ENCODE peak calls at places on chromosomes 13 and 19, in four cellular contexts. One of them, this sample, is unnamed.

GRCh38 chr19:3176715-3177501 is 1.7 kb upstream of the S1PR4 start:
- DNase-seq in K562: peak
- DNase-seq in HEK293T: no peak
- DNase-seq in HepG2: no peak
- DNase-seq in this sample: no peak

GRCh38 chr19:46839752-46840151 is 10.9 kb downstream of the AP2S1 start:
- DNase-seq in HepG2: no peak
- DNase-seq in K562: no peak
- DNase-seq in HEK293T: no peak
- DNase-seq in this sample: no peak

GRCh38 chr13:61029064-61029463 is 386.6 kb downstream of the PCDH20 start:
- DNase-seq in HepG2: no peak
- DNase-seq in HEK293T: peak
- DNase-seq in K562: no peak
- DNase-seq in this sample: peak

GRCh38 chr19:15218501-15218900 is 13.7 kb downstream of the EPHX3 start:
- DNase-seq in K562: no peak
- DNase-seq in HepG2: no peak
- DNase-seq in HEK293T: no peak
- DNase-seq in this sample: no peak

GRCh38 chr19:55391702-55392615 is 6.2 kb downstream of the RPL28 start:
- DNase-seq in HepG2: no peak
- DNase-seq in K562: no peak
- DNase-seq in HEK293T: no peak
- DNase-seq in this sample: no peak

GRCh38 chr19:3942790-3943409 is 10.0 kb downstream of the NMRK2 start:
- DNase-seq in K562: no peak
- DNase-seq in HepG2: no peak
- DNase-seq in HEK293T: no peak
- DNase-seq in this sample: no peak

GRCh38 chr13:97974773-97975172 is 21.3 kb downstream of the IPO5 start:
- DNase-seq in HepG2: no peak
- DNase-seq in K562: no peak
- DNase-seq in HEK293T: no peak
- DNase-seq in this sample: no peak

GRCh38 chr19:16078311-16078758 is 2.0 kb downstream of the TPM4 start:
- DNase-seq in HepG2: no peak
- DNase-seq in K562: no peak
- DNase-seq in HEK293T: no peak
- DNase-seq in this sample: no peak

GRCh38 chr13:22839554-22840286 is 341.1 kb upstream of the SGCG start:
- DNase-seq in K562: peak
- DNase-seq in HepG2: no peak
- DNase-seq in HEK293T: no peak
- DNase-seq in this sample: no peak

GRCh38 chr13:29490561-29490960 is 104.9 kb downstream of the SLC7A1 start:
- DNase-seq in K562: no peak
- DNase-seq in HepG2: no peak
- DNase-seq in HEK293T: no peak
- DNase-seq in this sample: no peak

GRCh38 chr19:3607398-3608078 is 863 bp upstream of the TBXA2R start:
- DNase-seq in HEK293T: no peak
- DNase-seq in HepG2: no peak
- DNase-seq in K562: peak
- DNase-seq in this sample: peak

GRCh38 chr19:33392341-33393285 is 19.1 kb downstream of the CEBPG start:
- DNase-seq in K562: no peak
- DNase-seq in HepG2: peak
- DNase-seq in HEK293T: no peak
- DNase-seq in this sample: peak

GRCh38 chr19:55152017-55152416 is 3.0 kb upstream of the TNNT1 start:
- DNase-seq in K562: peak
- DNase-seq in HepG2: no peak
- DNase-seq in HEK293T: no peak
- DNase-seq in this sample: no peak

GRCh38 chr19:46745521-46746280 is at the start of gene FKRP:
- DNase-seq in HepG2: no peak
- DNase-seq in K562: peak
- DNase-seq in HEK293T: peak
- DNase-seq in this sample: peak

GRCh38 chr19:9057505-9058258 is 29.2 kb upstream of the OR1M1 start:
- DNase-seq in HEK293T: no peak
- DNase-seq in HepG2: no peak
- DNase-seq in K562: no peak
- DNase-seq in this sample: no peak
- TF ChIP-seq ELF4 in HEK293T: no peak
- TF ChIP-seq ELF4 in HepG2: no peak
- TF ChIP-seq ELF4 in K562: no peak
- TF ChIP-seq ELF4 in this sample: no peak

DNA sequence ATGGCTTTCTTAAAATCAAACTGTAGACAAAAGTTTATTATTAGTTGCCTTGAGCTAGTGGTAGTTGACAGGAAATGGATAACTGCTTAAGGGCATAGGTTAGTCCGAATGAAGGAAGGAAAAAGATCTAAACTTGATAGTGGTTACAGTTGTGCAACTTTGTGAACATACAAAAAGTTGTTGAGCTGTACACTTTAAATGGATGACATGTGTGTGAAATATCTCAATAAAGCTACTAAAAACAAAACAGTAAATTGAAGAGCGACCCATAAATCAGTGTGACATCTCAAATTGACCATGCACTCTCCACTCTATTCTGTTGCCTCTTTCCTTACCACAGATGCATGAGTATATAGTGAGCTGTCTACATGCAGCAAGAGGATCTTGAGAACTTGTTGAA is 1757.8 kb downstream of the PCDH9 start:
- DNase-seq in HEK293T: peak
- DNase-seq in HepG2: no peak
- DNase-seq in K562: no peak
- DNase-seq in this sample: no peak
- TF ChIP-seq ELF4 in HEK293T: no peak
- TF ChIP-seq ELF4 in HepG2: no peak
- TF ChIP-seq ELF4 in K562: no peak
- TF ChIP-seq ELF4 in this sample: no peak

DNA sequence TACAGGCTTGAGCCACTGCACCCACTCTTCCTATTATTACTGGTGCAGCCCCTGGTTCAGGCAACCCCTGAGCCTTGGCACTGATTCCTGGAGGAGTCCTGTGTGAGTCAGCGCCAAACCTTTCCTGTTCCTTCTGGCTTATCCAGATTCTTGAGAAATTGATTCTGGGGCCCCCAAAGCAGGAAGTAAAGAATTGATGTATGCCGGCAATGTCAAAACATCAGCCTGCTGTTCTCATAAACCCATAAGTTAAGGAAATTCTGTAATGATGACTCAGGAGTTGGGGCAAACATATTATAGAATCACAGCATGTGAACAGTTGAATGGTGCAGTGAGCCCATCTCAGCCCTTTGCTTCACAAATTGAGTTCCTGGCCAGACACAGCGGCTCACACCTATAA is 1.4 kb upstream of the OR7G3 start:
- DNase-seq in K562: no peak
- DNase-seq in HEK293T: no peak
- DNase-seq in HepG2: no peak
- DNase-seq in this sample: no peak
- TF ChIP-seq ELF4 in K562: no peak
- TF ChIP-seq ELF4 in HEK293T: no peak
- TF ChIP-seq ELF4 in HepG2: no peak
- TF ChIP-seq ELF4 in this sample: no peak

GRCh38 chr13:24112791-24113190 is 47.7 kb upstream of the SPATA13 start:
- DNase-seq in K562: no peak
- DNase-seq in HEK293T: no peak
- DNase-seq in HepG2: no peak
- DNase-seq in this sample: no peak
- TF ChIP-seq ELF4 in K562: no peak
- TF ChIP-seq ELF4 in HEK293T: no peak
- TF ChIP-seq ELF4 in HepG2: no peak
- TF ChIP-seq ELF4 in this sample: no peak

GRCh38 chr13:28314879-28315278 is 176.5 kb downstream of the PAN3 start:
- DNase-seq in HepG2: peak
- DNase-seq in K562: no peak
- DNase-seq in HEK293T: no peak
- DNase-seq in this sample: no peak
- TF ChIP-seq ELF4 in HepG2: no peak
- TF ChIP-seq ELF4 in K562: no peak
- TF ChIP-seq ELF4 in HEK293T: no peak
- TF ChIP-seq ELF4 in this sample: no peak

GRCh38 chr19:6127716-6128335 is 7.6 kb upstream of the ACSBG2 start:
- DNase-seq in K562: no peak
- DNase-seq in HepG2: no peak
- DNase-seq in HEK293T: no peak
- DNase-seq in this sample: no peak

GRCh38 chr19:6125571-6125989 is 9.9 kb upstream of the ACSBG2 start:
- DNase-seq in K562: peak
- DNase-seq in HEK293T: peak
- DNase-seq in HepG2: peak
- DNase-seq in this sample: peak

DNA sequence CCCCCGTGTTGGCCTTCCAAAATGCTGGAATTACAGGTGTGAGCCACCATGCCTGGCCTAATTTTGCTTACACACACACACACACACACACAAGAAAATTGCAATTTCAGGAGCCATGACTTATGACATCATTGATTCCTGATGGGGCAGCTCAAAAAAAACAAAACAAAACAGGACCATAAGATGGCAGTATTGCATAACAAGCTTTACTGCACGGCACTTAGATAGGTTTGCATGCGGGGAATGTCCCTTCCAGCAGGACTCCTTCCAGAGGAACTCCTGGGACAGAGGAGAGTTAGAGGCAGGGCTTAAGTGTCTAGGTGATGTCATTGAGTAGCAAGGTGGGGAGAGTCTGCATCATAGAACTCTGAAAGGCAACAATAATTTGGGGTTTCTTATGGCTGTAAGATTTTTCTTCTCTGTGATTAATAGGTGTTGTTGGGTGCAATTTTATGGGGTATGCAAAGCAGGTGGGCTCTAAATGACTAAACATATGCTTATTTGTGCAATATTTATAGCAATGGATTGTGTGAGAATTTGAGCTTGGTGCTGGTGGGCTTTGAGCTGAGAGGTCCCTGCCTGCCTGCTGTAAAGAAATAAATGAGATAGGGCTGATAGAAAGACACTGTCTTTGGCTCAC is 9.0 kb upstream of the ACSBG2 start:
- DNase-seq in K562: peak
- DNase-seq in HEK293T: peak
- DNase-seq in HepG2: peak
- DNase-seq in this sample: no peak
- TF ChIP-seq ELF4 in K562: no peak
- TF ChIP-seq ELF4 in HEK293T: no peak
- TF ChIP-seq ELF4 in HepG2: no peak
- TF ChIP-seq ELF4 in this sample: no peak

GRCh38 chr19:50327461-50328256 is 1.5 kb downstream of the KCNC3 start:
- DNase-seq in HepG2: no peak
- DNase-seq in K562: no peak
- DNase-seq in HEK293T: no peak
- DNase-seq in this sample: no peak

GRCh38 chr19:50329146-50329925 is at the start of gene KCNC3:
- DNase-seq in K562: peak
- DNase-seq in HEK293T: peak
- DNase-seq in HepG2: peak
- DNase-seq in this sample: peak

GRCh38 chr19:50327013-50327412 is 2.2 kb downstream of the KCNC3 start:
- DNase-seq in HepG2: no peak
- DNase-seq in HEK293T: no peak
- DNase-seq in K562: no peak
- DNase-seq in this sample: no peak

GRCh38 chr19:50330365-50331078 is 1.3 kb upstream of the KCNC3 start:
- DNase-seq in HEK293T: peak
- DNase-seq in HepG2: peak
- DNase-seq in K562: peak
- DNase-seq in this sample: peak

DNA sequence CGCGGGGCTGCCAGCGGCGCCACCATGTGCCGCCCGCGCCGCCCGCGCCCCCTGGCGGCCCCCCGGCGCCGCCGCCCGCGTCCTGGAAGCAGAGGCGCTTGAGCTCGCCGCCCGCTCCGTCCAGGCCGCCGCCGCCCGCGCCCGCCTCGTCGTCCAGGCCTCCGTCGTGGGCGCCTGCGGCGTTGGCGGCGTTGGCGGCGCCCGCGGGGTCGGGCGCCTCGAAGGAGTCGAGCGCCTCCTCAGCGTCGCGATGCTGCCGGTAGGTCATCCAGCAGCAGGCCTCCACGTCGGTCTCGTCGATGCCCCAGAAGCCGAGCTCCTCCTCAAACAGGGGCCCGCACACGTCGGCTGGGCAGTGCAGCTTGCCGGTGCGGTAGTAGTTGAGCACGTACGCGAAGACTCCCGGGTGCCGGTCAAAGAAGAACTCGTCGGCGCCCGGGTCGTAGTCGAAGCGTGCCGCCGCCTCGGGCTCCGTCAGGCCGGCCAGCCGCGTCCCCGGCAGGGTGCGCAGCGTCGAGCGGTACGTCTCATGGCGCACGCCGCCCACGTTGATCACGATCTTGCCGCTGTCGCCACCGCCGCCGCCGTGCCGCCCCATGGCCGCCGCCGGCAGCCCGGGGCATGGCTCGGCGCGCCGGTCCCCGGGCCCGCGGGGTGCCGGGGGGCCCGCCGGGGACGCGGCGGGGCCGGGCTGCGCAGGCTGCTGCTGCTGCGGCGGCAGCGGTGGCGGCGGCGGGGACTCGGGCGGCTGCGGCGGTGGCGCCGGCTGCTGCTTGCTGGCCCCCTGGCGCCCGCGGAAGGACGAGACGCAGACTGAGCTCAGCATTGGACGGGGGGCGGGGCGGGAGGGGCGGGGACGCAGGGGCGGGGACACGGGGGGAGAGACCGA is 676 bp downstream of the KCNC3 start:
- DNase-seq in HepG2: no peak
- DNase-seq in HEK293T: no peak
- DNase-seq in K562: peak
- DNase-seq in this sample: peak
- TF ChIP-seq ELF4 in HepG2: no peak
- TF ChIP-seq ELF4 in HEK293T: no peak
- TF ChIP-seq ELF4 in K562: no peak
- TF ChIP-seq ELF4 in this sample: no peak

GRCh38 chr13:52447354-52447753 is 3.1 kb downstream of the VPS36 start:
- DNase-seq in HepG2: no peak
- DNase-seq in K562: no peak
- DNase-seq in HEK293T: no peak
- DNase-seq in this sample: no peak
- TF ChIP-seq ELF4 in HepG2: no peak
- TF ChIP-seq ELF4 in K562: no peak
- TF ChIP-seq ELF4 in HEK293T: no peak
- TF ChIP-seq ELF4 in this sample: no peak

GRCh38 chr19:57830071-57830602 is at the start of gene ZNF587B:
- DNase-seq in K562: peak
- DNase-seq in HepG2: peak
- DNase-seq in HEK293T: peak
- DNase-seq in this sample: peak

GRCh38 chr19:57825501-57825900 is 4.6 kb upstream of the ZNF587B start:
- DNase-seq in HepG2: no peak
- DNase-seq in HEK293T: no peak
- DNase-seq in K562: no peak
- DNase-seq in this sample: no peak

GRCh38 chr19:57829316-57829715 is 783 bp upstream of the ZNF587B start:
- DNase-seq in K562: no peak
- DNase-seq in HEK293T: no peak
- DNase-seq in HepG2: peak
- DNase-seq in this sample: no peak
- TF ChIP-seq ELF4 in K562: no peak
- TF ChIP-seq ELF4 in HEK293T: no peak
- TF ChIP-seq ELF4 in HepG2: no peak
- TF ChIP-seq ELF4 in this sample: no peak